ENCODE peak calls at places on chromosomes 1 and 21, in ten cellular contexts. One of them, this sample, is unnamed.

GRCh38 chr21:41943468-41944250 is 10.2 kb downstream of the C2CD2 start:
- DNase-seq in Peyer's patch: no peak
- DNase-seq in heart left ventricle: no peak
- DNase-seq in tibial nerve: no peak
- DNase-seq in H1: no peak
- DNase-seq in prostate gland: no peak
- DNase-seq in stomach: no peak
- DNase-seq in suprapubic skin: no peak
- DNase-seq in adrenal gland: no peak
- DNase-seq in uterus: no peak
- DNase-seq in this sample: no peak

GRCh38 chr1:68384321-68384813 is 65.4 kb downstream of the RPE65 start:
- DNase-seq in Peyer's patch: no peak
- DNase-seq in heart left ventricle: no peak
- DNase-seq in tibial nerve: no peak
- DNase-seq in H1: peak; percentile 10
- DNase-seq in prostate gland: no peak
- DNase-seq in stomach: no peak
- DNase-seq in suprapubic skin: no peak
- DNase-seq in adrenal gland: peak; percentile 49
- DNase-seq in uterus: no peak
- DNase-seq in this sample: no peak

GRCh38 chr1:31795801-31796621 is 19.8 kb downstream of the SPOCD1 start:
- DNase-seq in Peyer's patch: no peak
- DNase-seq in heart left ventricle: peak; percentile 38
- DNase-seq in tibial nerve: no peak
- DNase-seq in H1: no peak
- DNase-seq in prostate gland: no peak
- DNase-seq in stomach: peak; percentile 27
- DNase-seq in suprapubic skin: peak; percentile 48
- DNase-seq in adrenal gland: peak; percentile 19
- DNase-seq in uterus: no peak
- DNase-seq in this sample: no peak

GRCh38 chr1:8171751-8172464 is 145.8 kb upstream of the ERRFI1 start:
- DNase-seq in Peyer's patch: no peak
- DNase-seq in heart left ventricle: no peak
- DNase-seq in tibial nerve: no peak
- DNase-seq in H1: no peak
- DNase-seq in prostate gland: no peak
- DNase-seq in stomach: no peak
- DNase-seq in suprapubic skin: no peak
- DNase-seq in adrenal gland: no peak
- DNase-seq in uterus: no peak
- DNase-seq in this sample: no peak

GRCh38 chr1:153933420-153933819 is 10.6 kb upstream of the GATAD2B start:
- DNase-seq in Peyer's patch: no peak
- DNase-seq in heart left ventricle: no peak
- DNase-seq in tibial nerve: no peak
- DNase-seq in H1: no peak
- DNase-seq in prostate gland: no peak
- DNase-seq in stomach: no peak
- DNase-seq in suprapubic skin: no peak
- DNase-seq in adrenal gland: no peak
- DNase-seq in uterus: peak; percentile 10
- DNase-seq in this sample: no peak

GRCh38 chr1:193183019-193183643 is 3.3 kb downstream of the B3GALT2 start:
- DNase-seq in Peyer's patch: no peak
- DNase-seq in heart left ventricle: no peak
- DNase-seq in tibial nerve: no peak
- DNase-seq in H1: no peak
- DNase-seq in prostate gland: peak; percentile 20
- DNase-seq in stomach: no peak
- DNase-seq in suprapubic skin: no peak
- DNase-seq in adrenal gland: no peak
- DNase-seq in uterus: no peak
- DNase-seq in this sample: no peak

GRCh38 chr1:2948001-2948750 is 73.1 kb upstream of the ACTRT2 start:
- DNase-seq in Peyer's patch: no peak
- DNase-seq in heart left ventricle: no peak
- DNase-seq in tibial nerve: no peak
- DNase-seq in H1: no peak
- DNase-seq in prostate gland: no peak
- DNase-seq in stomach: no peak
- DNase-seq in suprapubic skin: no peak
- DNase-seq in adrenal gland: no peak
- DNase-seq in uterus: no peak
- DNase-seq in this sample: no peak

GRCh38 chr21:40130476-40130875 is 263.2 kb downstream of the PCP4 start:
- DNase-seq in Peyer's patch: no peak
- DNase-seq in heart left ventricle: no peak
- DNase-seq in tibial nerve: no peak
- DNase-seq in H1: no peak
- DNase-seq in prostate gland: no peak
- DNase-seq in stomach: no peak
- DNase-seq in suprapubic skin: no peak
- DNase-seq in adrenal gland: no peak
- DNase-seq in uterus: no peak
- DNase-seq in this sample: no peak

GRCh38 chr1:6726253-6726652 is 24.6 kb upstream of the DNAJC11 start:
- DNase-seq in Peyer's patch: no peak
- DNase-seq in heart left ventricle: no peak
- DNase-seq in tibial nerve: no peak
- DNase-seq in H1: no peak
- DNase-seq in prostate gland: no peak
- DNase-seq in stomach: no peak
- DNase-seq in suprapubic skin: no peak
- DNase-seq in adrenal gland: no peak
- DNase-seq in uterus: no peak
- DNase-seq in this sample: no peak

GRCh38 chr1:6724517-6725141 is 23.0 kb upstream of the DNAJC11 start:
- DNase-seq in Peyer's patch: no peak
- DNase-seq in heart left ventricle: no peak
- DNase-seq in tibial nerve: no peak
- DNase-seq in H1: no peak
- DNase-seq in prostate gland: no peak
- DNase-seq in stomach: no peak
- DNase-seq in suprapubic skin: no peak
- DNase-seq in adrenal gland: peak; percentile 61
- DNase-seq in uterus: no peak
- DNase-seq in this sample: no peak

GRCh38 chr1:6730889-6731288 is 29.3 kb upstream of the DNAJC11 start:
- DNase-seq in Peyer's patch: no peak
- DNase-seq in heart left ventricle: no peak
- DNase-seq in tibial nerve: no peak
- DNase-seq in H1: no peak
- DNase-seq in prostate gland: no peak
- DNase-seq in stomach: no peak
- DNase-seq in suprapubic skin: no peak
- DNase-seq in adrenal gland: no peak
- DNase-seq in uterus: no peak
- DNase-seq in this sample: no peak

GRCh38 chr1:6730473-6730872 is 28.9 kb upstream of the DNAJC11 start:
- DNase-seq in Peyer's patch: no peak
- DNase-seq in heart left ventricle: no peak
- DNase-seq in tibial nerve: no peak
- DNase-seq in H1: no peak
- DNase-seq in prostate gland: no peak
- DNase-seq in stomach: no peak
- DNase-seq in suprapubic skin: no peak
- DNase-seq in adrenal gland: no peak
- DNase-seq in uterus: no peak
- DNase-seq in this sample: no peak

GRCh38 chr1:6727535-6727934 is 25.9 kb upstream of the DNAJC11 start:
- DNase-seq in Peyer's patch: peak; percentile 28
- DNase-seq in heart left ventricle: peak; percentile 38
- DNase-seq in tibial nerve: peak; percentile 48
- DNase-seq in H1: peak; percentile 44
- DNase-seq in prostate gland: no peak
- DNase-seq in stomach: peak; percentile 53
- DNase-seq in suprapubic skin: no peak
- DNase-seq in adrenal gland: peak; percentile 32
- DNase-seq in uterus: peak; percentile 29
- DNase-seq in this sample: peak; percentile 42
- H3K4me1 ChIP-seq in Peyer's patch: no peaks in the 10 kb centered on the region
- H3K4me1 ChIP-seq in heart left ventricle: no peaks in the 10 kb centered on the region
- H3K4me1 ChIP-seq in tibial nerve: no peaks in the 10 kb centered on the region
- H3K4me1 ChIP-seq in H1: no peaks in the 10 kb centered on the region
- H3K4me1 ChIP-seq in prostate gland: no peaks in the 10 kb centered on the region
- H3K4me1 ChIP-seq in stomach: peaks cover 6% of the 10 kb centered on the region
- H3K4me1 ChIP-seq in suprapubic skin: peaks cover 5% of the 10 kb centered on the region
- H3K4me1 ChIP-seq in adrenal gland: no peaks in the 10 kb centered on the region
- H3K4me1 ChIP-seq in uterus: no peaks in the 10 kb centered on the region
- H3K4me1 ChIP-seq in this sample: no peaks in the 10 kb centered on the region

DNA sequence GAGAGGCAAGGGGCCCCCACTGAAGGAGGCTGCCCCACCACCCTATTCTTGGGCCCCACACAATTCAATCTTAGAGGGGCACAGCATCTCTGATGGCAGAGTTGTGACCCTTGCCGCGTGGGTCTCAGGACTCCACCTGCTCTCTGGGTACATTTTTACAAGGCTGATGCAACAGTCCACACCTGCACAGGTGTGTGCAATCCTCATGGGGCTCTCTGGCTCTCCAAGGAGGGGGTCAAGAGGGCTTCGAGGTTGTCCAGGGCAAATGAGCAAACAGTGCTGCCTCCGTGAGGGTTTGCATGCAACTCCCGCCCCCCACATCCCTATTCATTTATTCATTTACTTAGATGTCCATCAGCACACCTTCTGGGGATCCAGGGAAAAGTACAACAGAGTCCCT is 81.6 kb upstream of the IFFO2 start:
- DNase-seq in Peyer's patch: no peak
- DNase-seq in heart left ventricle: no peak
- DNase-seq in tibial nerve: no peak
- DNase-seq in H1: no peak
- DNase-seq in prostate gland: no peak
- DNase-seq in stomach: no peak
- DNase-seq in suprapubic skin: no peak
- DNase-seq in adrenal gland: no peak
- DNase-seq in uterus: no peak
- DNase-seq in this sample: peak; percentile 1
- TF ChIP-seq CTCF in Peyer's patch: no peak
- TF ChIP-seq CTCF in heart left ventricle: no peak
- TF ChIP-seq CTCF in tibial nerve: no peak
- TF ChIP-seq CTCF in H1: no peak
- TF ChIP-seq CTCF in prostate gland: no peak
- TF ChIP-seq CTCF in stomach: no peak
- TF ChIP-seq CTCF in suprapubic skin: no peak
- TF ChIP-seq CTCF in adrenal gland: no peak
- TF ChIP-seq CTCF in uterus: no peak
- TF ChIP-seq CTCF in this sample: no peak

GRCh38 chr1:46301406-46302090 is 1.9 kb downstream of the LRRC41 start:
- DNase-seq in Peyer's patch: no peak
- DNase-seq in heart left ventricle: peak; percentile 47
- DNase-seq in tibial nerve: peak; percentile 14
- DNase-seq in H1: no peak
- DNase-seq in prostate gland: peak; percentile 32
- DNase-seq in stomach: peak; percentile 44
- DNase-seq in suprapubic skin: peak; percentile 79
- DNase-seq in adrenal gland: peak; percentile 62
- DNase-seq in uterus: peak; percentile 49
- DNase-seq in this sample: no peak

GRCh38 chr1:46303038-46303871 is at the start of the genes LRRC41 and UQCRH:
- DNase-seq in Peyer's patch: peak; percentile 91
- DNase-seq in heart left ventricle: peak; percentile 95
- DNase-seq in tibial nerve: peak; percentile 92
- DNase-seq in H1: peak; percentile 93
- DNase-seq in prostate gland: peak; percentile 95
- DNase-seq in stomach: peak; percentile 96
- DNase-seq in suprapubic skin: peak; percentile 97
- DNase-seq in adrenal gland: peak; percentile 91
- DNase-seq in uterus: peak; percentile 93
- DNase-seq in this sample: peak; percentile 96

GRCh38 chr1:46303872-46304326 is 401 bp downstream of the UQCRH start:
- DNase-seq in Peyer's patch: no peak
- DNase-seq in heart left ventricle: no peak
- DNase-seq in tibial nerve: no peak
- DNase-seq in H1: no peak
- DNase-seq in prostate gland: no peak
- DNase-seq in stomach: no peak
- DNase-seq in suprapubic skin: no peak
- DNase-seq in adrenal gland: no peak
- DNase-seq in uterus: no peak
- DNase-seq in this sample: no peak

GRCh38 chr1:46300673-46301405 is 2.6 kb downstream of the LRRC41 start:
- DNase-seq in Peyer's patch: no peak
- DNase-seq in heart left ventricle: peak; percentile 39
- DNase-seq in tibial nerve: no peak
- DNase-seq in H1: no peak
- DNase-seq in prostate gland: peak; percentile 8
- DNase-seq in stomach: no peak
- DNase-seq in suprapubic skin: no peak
- DNase-seq in adrenal gland: no peak
- DNase-seq in uterus: no peak
- DNase-seq in this sample: peak; percentile 31

DNA sequence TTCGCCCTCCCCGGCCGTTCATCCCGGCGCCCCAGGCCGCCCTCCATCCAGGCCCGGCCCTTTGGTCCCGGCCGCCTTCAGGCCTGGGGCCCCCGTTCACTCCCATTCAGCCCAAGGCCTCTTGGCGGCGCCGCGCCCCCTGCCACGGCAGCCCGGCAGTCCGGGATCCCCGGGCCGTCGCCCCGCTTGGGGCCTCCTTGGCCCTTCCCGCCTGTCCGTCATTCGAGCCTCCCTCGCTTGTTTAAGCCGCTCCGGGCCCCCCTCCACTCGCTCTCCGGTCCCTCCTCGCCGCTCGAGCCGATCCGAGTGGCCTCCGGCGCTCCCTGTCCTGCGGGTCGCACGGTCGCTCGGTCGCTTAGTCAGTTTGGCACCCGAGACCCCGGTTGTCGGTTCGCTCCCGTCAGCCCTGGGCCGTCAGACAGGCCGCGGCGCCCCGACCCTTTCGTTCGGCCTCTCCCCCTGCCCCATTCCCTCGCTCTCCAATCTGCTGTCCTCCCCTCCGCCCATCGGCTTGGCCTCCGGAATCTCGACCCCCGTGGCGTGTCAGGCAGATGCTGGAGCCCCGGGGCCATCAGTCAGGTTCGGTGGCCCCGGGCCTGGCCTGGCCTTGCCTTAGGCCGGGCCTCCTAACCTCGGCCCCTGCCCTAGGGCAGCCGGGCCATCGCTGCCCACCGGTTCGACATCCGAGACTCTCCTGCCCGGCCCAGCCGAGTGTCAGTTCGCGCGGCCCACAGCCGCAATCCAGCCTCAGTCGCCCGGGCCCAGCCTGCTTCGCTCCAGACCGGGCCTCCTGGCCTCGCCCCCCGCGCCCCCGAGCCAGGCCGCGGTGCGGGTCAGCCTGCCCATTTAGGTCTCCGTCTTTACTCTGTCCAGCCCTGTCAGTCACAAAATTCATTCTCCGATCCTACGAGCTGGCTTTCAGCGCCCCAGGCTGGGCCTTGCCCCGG is 1.1 kb downstream of the LRRC41 start:
- DNase-seq in Peyer's patch: peak; percentile 65
- DNase-seq in heart left ventricle: peak; percentile 50
- DNase-seq in tibial nerve: peak; percentile 29
- DNase-seq in H1: no peak
- DNase-seq in prostate gland: peak; percentile 31
- DNase-seq in stomach: peak; percentile 48
- DNase-seq in suprapubic skin: peak; percentile 73
- DNase-seq in adrenal gland: peak; percentile 55
- DNase-seq in uterus: peak; percentile 47
- DNase-seq in this sample: peak; percentile 58
- TF ChIP-seq POLR2A in Peyer's patch: peak; percentile 28
- TF ChIP-seq POLR2A in heart left ventricle: no peak
- TF ChIP-seq POLR2A in tibial nerve: no peak
- TF ChIP-seq POLR2A in H1: no peak
- TF ChIP-seq POLR2A in prostate gland: no peak
- TF ChIP-seq POLR2A in stomach: no peak
- TF ChIP-seq POLR2A in suprapubic skin: no peak
- TF ChIP-seq POLR2A in adrenal gland: no peak
- TF ChIP-seq POLR2A in uterus: no peak
- TF ChIP-seq POLR2A in this sample: peak; percentile 53

DNA sequence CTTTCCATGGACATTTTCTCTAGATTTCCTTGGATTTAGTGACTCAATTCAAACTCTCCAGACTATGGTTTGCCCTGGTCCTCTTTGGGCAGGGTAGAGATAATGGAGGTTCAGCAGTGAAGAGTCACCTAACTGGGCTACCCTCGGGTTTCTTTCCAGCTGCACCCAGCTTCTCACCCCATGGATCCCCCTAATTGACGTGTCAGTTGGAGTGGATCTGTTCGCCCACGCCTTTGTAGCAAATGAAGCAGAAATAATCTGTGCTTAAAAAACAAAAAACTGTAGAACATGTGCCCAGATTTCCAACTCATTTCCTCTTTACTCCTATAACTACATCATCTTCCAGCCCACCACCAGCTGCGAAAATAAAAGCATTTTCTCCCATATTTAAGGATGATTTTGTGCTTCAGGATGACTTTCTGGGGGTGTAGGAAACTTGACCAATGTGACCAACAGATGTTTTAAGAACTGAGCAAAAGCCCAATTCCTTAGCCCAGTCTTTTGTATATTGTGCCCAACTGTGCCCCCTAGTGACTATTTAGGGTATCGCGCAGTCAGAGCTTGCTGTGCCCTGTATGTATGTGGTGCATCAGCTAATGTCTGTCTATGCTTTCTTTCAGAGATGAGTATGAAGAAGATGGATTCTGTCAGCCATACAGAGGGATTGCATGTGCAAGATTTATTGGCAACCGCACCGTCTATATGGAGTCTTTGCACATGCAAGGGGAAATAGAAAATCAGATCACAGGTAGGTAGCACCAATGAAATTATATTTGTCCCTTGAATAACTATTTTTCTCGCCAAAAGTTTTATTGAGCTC is 66.5 kb upstream of the UBE2U start:
- DNase-seq in Peyer's patch: peak; percentile 69
- DNase-seq in heart left ventricle: peak; percentile 64
- DNase-seq in tibial nerve: peak; percentile 99
- DNase-seq in H1: peak; percentile 49
- DNase-seq in prostate gland: peak; percentile 75
- DNase-seq in stomach: peak; percentile 85
- DNase-seq in suprapubic skin: peak; percentile 86
- DNase-seq in adrenal gland: peak; percentile 81
- DNase-seq in uterus: peak; percentile 81
- DNase-seq in this sample: peak; percentile 80
- H3K4me1 ChIP-seq in Peyer's patch: no peaks in the 10 kb centered on the region
- H3K4me1 ChIP-seq in heart left ventricle: no peaks in the 10 kb centered on the region
- H3K4me1 ChIP-seq in tibial nerve: peaks cover 5% of the 10 kb centered on the region
- H3K4me1 ChIP-seq in H1: no peaks in the 10 kb centered on the region
- H3K4me1 ChIP-seq in prostate gland: no peaks in the 10 kb centered on the region
- H3K4me1 ChIP-seq in stomach: peaks cover 28% of the 10 kb centered on the region
- H3K4me1 ChIP-seq in suprapubic skin: peaks cover 6% of the 10 kb centered on the region
- H3K4me1 ChIP-seq in adrenal gland: no peaks in the 10 kb centered on the region
- H3K4me1 ChIP-seq in uterus: peaks cover 4% of the 10 kb centered on the region
- H3K4me1 ChIP-seq in this sample: peaks cover 5% of the 10 kb centered on the region